ENCODE peak calls at places on chromosome 17, in four cellular contexts. N, G, O and C are unnamed samples.

GRCh38 chr17:81248649-81249048 is 9.5 kb downstream of the NDUFAF8 start:
- DNase-seq in N (no peak), G (no peak), O (no peak), C (no peak)

GRCh38 chr17:29004081-29004692 is 1.6 kb downstream of the SEZ6 start:
- DNase-seq in N (no peak), G (no peak), O (no peak), C (no peak)

GRCh38 chr17:12296120-12296727 is 275.5 kb downstream of the MAP2K4 start:
- DNase-seq in N (no peak), G (peak; percentile 26), O (no peak), C (no peak)

GRCh38 chr17:43949777-43950176 is 4.0 kb downstream of the PYY start:
- DNase-seq in N (no peak), G (no peak), O (no peak), C (no peak)

GRCh38 chr17:75457047-75457654 is 716 bp downstream of the TMEM94 start:
- DNase-seq in N (peak; percentile 60), G (no peak), O (no peak), C (no peak)

GRCh38 chr17:60091109-60091508 is 12.4 kb upstream of the HEATR6 start:
- DNase-seq in N (no peak), G (no peak), O (no peak), C (no peak)

GRCh38 chr17:45942284-45942683 is 47.9 kb downstream of the MAPT start:
- DNase-seq in N (no peak), G (no peak), O (no peak), C (no peak)

GRCh38 chr17:81470944-81471803 is 41.4 kb downstream of the ACTG1 start:
- DNase-seq in N (no peak), G (no peak), O (no peak), C (no peak)

GRCh38 chr17:27569257-27569722 is 61.7 kb upstream of the LGALS9 start:
- DNase-seq in N (peak; percentile 91), G (peak; percentile 74), O (peak; percentile 58), C (no peak)

GRCh38 chr17:66076546-66077190 is 115.3 kb downstream of the CEP112 start:
- DNase-seq in N (no peak), G (no peak), O (no peak), C (no peak)

GRCh38 chr17:42877037-42877436 is 23.6 kb upstream of the G6PC1 start:
- DNase-seq in N (no peak), G (no peak), O (no peak), C (no peak)

GRCh38 chr17:42880776-42881175 is 19.8 kb upstream of the G6PC1 start:
- DNase-seq in N (no peak), G (no peak), O (no peak), C (no peak)

GRCh38 chr17:42879596-42879985 is 21.0 kb upstream of the G6PC1 start:
- DNase-seq in N (peak; percentile 46), G (no peak), O (no peak), C (no peak)

GRCh38 chr17:42878924-42879595 is 21.5 kb upstream of the G6PC1 start:
- DNase-seq in N (no peak), G (no peak), O (no peak), C (no peak)

DNA sequence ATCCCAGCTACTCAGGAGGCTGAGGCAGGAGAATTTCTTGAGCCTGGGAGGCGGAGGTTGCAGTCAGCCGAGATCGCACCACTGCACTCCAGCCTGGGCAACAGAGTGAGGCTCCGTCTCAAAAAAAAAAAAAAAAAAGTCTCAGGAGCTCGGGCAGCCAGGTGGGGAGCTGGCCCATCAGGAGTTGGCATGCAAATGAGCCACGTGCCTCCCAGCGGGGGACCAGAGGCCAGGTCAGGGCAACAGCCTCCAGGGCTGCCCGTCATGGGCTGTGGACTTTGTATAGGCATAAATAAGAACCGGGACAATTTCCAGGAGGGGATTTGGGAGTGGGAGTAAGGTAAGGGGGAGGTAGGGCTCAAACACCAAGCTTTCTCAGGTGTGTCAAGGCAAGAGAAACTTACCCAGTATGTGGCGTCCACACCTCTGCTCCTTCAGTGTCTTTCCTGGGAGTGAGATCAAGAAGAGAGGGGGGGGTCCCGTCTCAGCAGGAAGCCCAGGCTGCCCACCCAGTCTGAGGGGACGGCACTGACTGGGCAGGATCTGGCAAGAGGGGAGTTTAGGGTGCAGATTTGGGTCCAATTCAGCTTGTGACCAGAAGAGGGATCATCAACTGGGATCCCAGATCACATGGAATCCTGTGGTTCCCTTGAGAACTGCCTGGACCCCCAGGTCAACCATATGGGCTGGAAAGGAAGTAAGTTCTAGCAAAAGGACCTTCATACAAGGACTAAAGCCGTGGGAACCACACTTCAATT is 22.3 kb upstream of the G6PC1 start:
- DNase-seq in N (no peak), G (no peak), O (peak; percentile 63), C (no peak)
- TF ChIP-seq CTCF in N (no peak), G (no peak), O (no peak), C (no peak)

GRCh38 chr17:2174471-2175293 is 119.8 kb downstream of the HIC1 start:
- DNase-seq in N (no peak), G (no peak), O (no peak), C (peak; percentile 78)

GRCh38 chr17:2174048-2174447 is 119.1 kb downstream of the HIC1 start:
- DNase-seq in N (no peak), G (no peak), O (no peak), C (no peak)

GRCh38 chr17:2176484-2177175 is 121.7 kb downstream of the HIC1 start:
- DNase-seq in N (no peak), G (no peak), O (no peak), C (no peak)

GRCh38 chr17:2177235-2177811 is 122.4 kb downstream of the HIC1 start:
- DNase-seq in N (no peak), G (no peak), O (no peak), C (no peak)

DNA sequence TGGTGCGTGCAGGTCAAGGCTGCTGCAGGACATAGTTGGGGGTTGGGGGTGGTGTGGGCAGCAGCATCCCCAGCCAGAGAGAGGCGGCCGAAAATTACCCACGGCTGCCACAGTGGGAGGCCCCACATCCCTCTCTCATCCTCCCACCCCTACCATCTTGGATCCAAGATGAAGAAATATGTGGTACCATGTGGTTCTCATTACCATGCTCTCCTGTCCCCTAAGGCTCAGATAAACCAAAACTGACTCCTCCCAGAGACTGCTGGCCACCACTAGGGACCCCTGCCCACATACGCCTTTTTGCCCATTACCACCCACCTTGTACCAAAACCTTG is 120.4 kb downstream of the HIC1 start:
- DNase-seq in N (no peak), G (no peak), O (no peak), C (no peak)
- TF ChIP-seq CTCF in N (no peak), G (no peak), O (no peak), C (no peak)

GRCh38 chr17:78923660-78924453 is 1.3 kb downstream of the TIMP2 start:
- DNase-seq in N (peak; percentile 57), G (peak; percentile 62), O (peak; percentile 77), C (no peak)

GRCh38 chr17:78922876-78923498 is 2.2 kb downstream of the TIMP2 start:
- DNase-seq in N (no peak), G (no peak), O (no peak), C (no peak)

GRCh38 chr17:78924481-78925151 is 571 bp downstream of the TIMP2 start:
- DNase-seq in N (no peak), G (no peak), O (no peak), C (no peak)

GRCh38 chr17:78925662-78926555 is 722 bp upstream of the TIMP2 start:
- DNase-seq in N (no peak), G (no peak), O (no peak), C (no peak)

DNA sequence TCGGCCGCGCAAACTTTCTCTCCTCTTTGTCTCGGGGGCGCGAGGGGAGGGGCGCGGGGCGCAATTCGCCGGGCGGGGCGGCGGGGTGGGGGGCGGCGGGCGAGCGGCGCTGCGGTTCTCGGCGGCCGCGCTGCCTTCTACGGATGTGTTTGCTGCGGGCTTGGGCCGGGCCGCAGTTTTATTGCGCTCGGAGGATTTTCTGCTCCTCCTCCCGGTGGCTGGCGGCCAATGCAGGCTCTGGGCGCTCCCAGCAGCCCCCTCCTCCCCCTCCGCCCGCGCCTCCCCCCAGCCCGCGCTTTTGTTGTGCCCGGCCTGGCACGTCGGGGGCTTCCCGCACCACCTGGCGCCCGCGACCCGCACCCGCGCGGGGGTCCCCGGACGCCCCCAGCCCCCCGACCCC is at the start of gene TIMP2:
- DNase-seq in N (peak; percentile 73), G (no peak), O (no peak), C (no peak)
- TF ChIP-seq CTCF in N (peak; percentile 41), G (peak; percentile 24), O (peak; percentile 22), C (peak; percentile 13)

GRCh38 chr17:79301469-79301868 is 226.8 kb downstream of the ENGASE start:
- DNase-seq in N (peak; percentile 17), G (no peak), O (no peak), C (no peak)
- TF ChIP-seq CTCF in N (peak; percentile 24), G (peak; percentile 8), O (no peak), C (no peak)